ENCODE peak calls at places on chromosome 20, in eight cellular contexts. O is aorta; Z is H9; W is lung; E is HCT116; H is mammary epithelial cell; L is tibial nerve; V is CD8-positive, alpha-beta memory T cell. S is an unnamed sample. For H3K9me3, the result is how much of the 10 kb centered on the place peaks cover.

GRCh38 chr20:22586645-22587310 is 2.4 kb upstream of the FOXA2 start:
- DNase-seq in O (peak), Z (peak), W (peak), E (no peak), H (no peak), L (peak), V (no peak), S (no peak)

GRCh38 chr20:6142348-6142993 is 19.6 kb upstream of the FERMT1 start:
- DNase-seq in O (no peak), Z (no peak), W (no peak), E (peak), H (peak), L (peak), V (peak), S (peak)

GRCh38 chr20:33719277-33719988 is 677 bp downstream of the PXMP4 start:
- DNase-seq in O (no peak), Z (no peak), W (no peak), E (no peak), H (peak), L (no peak), V (no peak), S (no peak)

GRCh38 chr20:23596856-23597255 is 8.9 kb downstream of the CST9 start:
- DNase-seq in O (no peak), Z (no peak), W (no peak), E (no peak), H (peak), L (no peak), V (no peak), S (no peak)

GRCh38 chr20:61979701-61980635 is 85.7 kb downstream of the TAF4 start:
- DNase-seq in O (peak), Z (no peak), W (no peak), E (no peak), H (no peak), L (no peak), V (no peak), S (no peak)

GRCh38 chr20:64069614-64070243 is 6.7 kb downstream of the TCEA2 start:
- DNase-seq in O (no peak), Z (peak), W (no peak), E (no peak), H (no peak), L (no peak), V (no peak), S (no peak)

GRCh38 chr20:17747431-17747846 is 47.7 kb downstream of the BANF2 start:
- DNase-seq in O (no peak), Z (no peak), W (no peak), E (peak), H (peak), L (no peak), V (no peak), S (no peak)

GRCh38 chr20:16459019-16459700 is 114.1 kb downstream of the KIF16B start:
- DNase-seq in O (no peak), Z (no peak), W (no peak), E (no peak), H (peak), L (peak), V (no peak), S (no peak)

GRCh38 chr20:6402026-6402425 is 279.2 kb upstream of the FERMT1 start:
- DNase-seq in O (no peak), Z (no peak), W (no peak), E (no peak), H (no peak), L (no peak), V (no peak), S (no peak)

GRCh38 chr20:52470561-52470960 is 279.0 kb upstream of the ZFP64 start:
- DNase-seq in O (no peak), Z (no peak), W (no peak), E (no peak), H (no peak), L (no peak), V (no peak), S (no peak)

GRCh38 chr20:13336308-13337089 is 115.4 kb downstream of the ISM1 start:
- DNase-seq in O (no peak), Z (no peak), W (no peak), E (no peak), H (peak), L (no peak), V (no peak), S (no peak)

DNA sequence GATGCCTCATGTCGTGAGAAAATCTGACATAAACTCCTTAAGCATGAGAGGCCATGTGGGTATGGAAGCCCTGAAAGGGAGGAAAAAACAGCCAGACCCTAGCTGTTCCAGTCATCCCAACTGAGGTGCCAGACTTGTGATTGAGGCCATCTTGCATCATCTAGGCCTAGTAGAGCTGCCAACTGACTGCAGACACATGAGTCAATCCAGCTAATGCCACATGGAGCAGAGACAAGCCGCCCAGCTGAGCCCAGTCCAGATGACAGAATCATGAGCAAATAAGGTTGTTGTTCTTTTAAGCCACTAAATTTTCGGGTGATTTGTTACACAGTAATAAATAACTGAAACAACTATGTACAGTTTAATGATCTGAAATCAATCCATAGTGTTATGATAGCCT is 680.9 kb downstream of the MAFB start:
- DNase-seq in O (no peak), Z (no peak), W (no peak), E (no peak), H (no peak), L (no peak), V (no peak), S (no peak)
- H3K27ac ChIP-seq in O (no peak), Z (no peak), W (no peak), E (no peak), H (no peak), L (no peak), V (no peak), S (no peak)

DNA sequence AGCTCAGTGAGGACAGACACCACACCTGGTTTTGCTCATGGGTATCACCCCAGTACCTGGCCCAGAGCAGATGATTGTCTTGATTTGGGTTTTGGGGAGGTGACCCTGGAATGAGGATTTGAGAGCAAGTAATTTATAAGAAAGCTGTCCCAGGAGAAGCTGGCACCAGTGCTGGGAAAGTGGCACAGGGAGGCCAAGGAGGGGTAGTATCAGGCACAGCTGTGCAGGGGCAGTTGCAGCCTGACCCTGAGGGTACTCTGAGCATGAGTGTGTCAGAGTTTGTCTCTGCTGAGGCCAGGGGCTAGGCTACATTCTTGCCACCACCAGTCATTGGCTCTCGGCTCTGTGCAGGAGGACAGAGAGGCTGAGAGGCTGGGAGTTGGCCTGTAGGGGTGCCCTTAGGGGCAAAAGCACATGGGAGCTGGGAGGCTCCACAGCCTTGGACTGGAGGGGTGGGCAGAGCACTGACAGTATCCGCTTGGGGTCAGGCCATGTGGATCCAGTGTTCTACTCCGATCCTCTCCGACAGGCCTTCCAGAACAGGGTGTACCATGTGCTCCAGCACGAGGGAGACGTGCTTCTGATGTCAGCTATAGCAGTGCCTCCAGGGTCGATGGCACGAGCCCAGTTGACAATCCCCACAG is 121.3 kb downstream of the PHACTR3 start:
- DNase-seq in O (no peak), Z (no peak), W (no peak), E (no peak), H (no peak), L (no peak), V (no peak), S (no peak)
- H3K9me3 ChIP-seq in O (under half), Z (under half), W (under half), E (under half), H (under half), L (under half), V (under half), S (under half)

GRCh38 chr20:41359541-41360011 is 7.0 kb downstream of the EMILIN3 start:
- DNase-seq in O (no peak), Z (no peak), W (no peak), E (no peak), H (no peak), L (no peak), V (no peak), S (no peak)

GRCh38 chr20:41361757-41362747 is 4.6 kb downstream of the EMILIN3 start:
- DNase-seq in O (peak), Z (peak), W (no peak), E (no peak), H (no peak), L (no peak), V (no peak), S (no peak)

GRCh38 chr20:41362748-41363140 is 3.9 kb downstream of the EMILIN3 start:
- DNase-seq in O (no peak), Z (no peak), W (no peak), E (no peak), H (no peak), L (no peak), V (no peak), S (no peak)

GRCh38 chr20:41358717-41359116 is 7.9 kb downstream of the EMILIN3 start:
- DNase-seq in O (no peak), Z (peak), W (no peak), E (no peak), H (no peak), L (no peak), V (no peak), S (no peak)

DNA sequence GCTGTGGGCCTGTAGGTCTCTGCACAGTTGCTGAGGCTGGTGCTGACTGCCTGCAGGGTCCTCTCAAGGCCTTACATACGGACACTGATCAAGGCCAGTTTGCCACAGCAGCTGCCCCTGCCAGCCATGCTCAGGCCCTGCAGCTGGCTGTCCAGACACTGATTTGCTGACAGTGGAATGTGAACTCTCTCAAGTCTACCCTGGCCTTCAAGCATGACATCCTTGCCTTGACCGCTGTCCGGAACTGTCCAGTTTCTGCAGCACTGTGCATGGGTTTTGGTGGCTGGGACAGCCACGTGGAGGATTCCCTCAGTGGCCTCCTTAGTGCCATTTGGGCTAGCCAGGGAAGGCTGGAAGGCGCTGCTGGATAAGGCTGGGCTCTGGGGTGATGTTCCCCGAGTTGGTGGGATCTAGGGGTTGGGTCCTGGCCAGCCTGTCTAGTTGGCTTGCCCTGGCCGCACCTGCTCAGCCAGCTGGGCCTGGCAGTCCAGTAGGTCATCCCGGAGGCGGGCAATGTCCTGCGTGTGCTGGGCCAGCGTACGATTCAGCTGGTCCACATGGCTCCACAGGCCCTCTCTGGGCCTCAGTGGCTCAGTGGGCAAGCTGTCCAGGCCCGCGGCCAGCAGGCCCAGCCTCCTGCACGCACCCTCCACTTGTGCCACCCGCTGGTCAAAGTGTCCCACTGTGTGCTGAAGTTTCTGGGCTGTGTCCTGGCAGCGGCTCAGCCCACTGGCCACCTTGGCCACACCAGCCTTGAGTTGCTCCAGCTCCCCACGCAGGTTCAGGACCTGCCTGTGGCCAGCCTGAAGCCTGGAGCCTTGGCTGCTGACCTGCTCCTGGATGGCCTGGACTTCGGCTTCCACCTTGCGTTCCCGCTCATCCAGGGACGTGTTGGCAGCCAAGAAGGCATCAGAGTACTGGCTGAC is 5.5 kb downstream of the EMILIN3 start:
- DNase-seq in O (no peak), Z (peak), W (no peak), E (no peak), H (no peak), L (no peak), V (no peak), S (no peak)
- H3K27ac ChIP-seq in O (no peak), Z (no peak), W (no peak), E (no peak), H (no peak), L (no peak), V (no peak), S (no peak)

DNA sequence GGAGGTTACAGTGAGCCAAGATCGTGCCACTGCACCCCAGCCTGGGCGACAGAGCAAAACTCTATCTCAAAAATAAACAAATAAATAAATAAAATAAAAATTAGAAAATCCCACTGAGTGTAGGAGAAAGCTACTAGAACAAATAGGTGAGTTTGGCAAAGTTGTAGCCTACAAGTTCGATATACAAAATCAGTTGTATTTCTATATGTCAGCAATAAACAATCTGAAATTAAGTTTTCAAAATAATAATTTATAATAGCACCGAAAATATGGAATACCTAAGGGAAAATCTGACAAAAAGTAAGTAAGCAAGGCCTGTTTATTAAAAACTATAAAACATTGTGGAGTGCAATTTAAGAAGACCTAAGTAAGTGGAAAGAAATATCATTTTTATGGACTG is 5.1 kb upstream of the DEFB118 start:
- DNase-seq in O (no peak), Z (no peak), W (no peak), E (no peak), H (no peak), L (no peak), V (no peak), S (no peak)
- H3K9me3 ChIP-seq in O (under half), Z (half or more), W (under half), E (under half), H (under half), L (under half), V (under half), S (under half)

GRCh38 chr20:36064661-36065426 is 89.7 kb upstream of the EPB41L1 start:
- DNase-seq in O (peak), Z (peak), W (peak), E (no peak), H (peak), L (peak), V (peak), S (peak)
- H3K27ac ChIP-seq in O (peak), Z (no peak), W (peak), E (peak), H (peak), L (peak), V (peak), S (peak)

DNA sequence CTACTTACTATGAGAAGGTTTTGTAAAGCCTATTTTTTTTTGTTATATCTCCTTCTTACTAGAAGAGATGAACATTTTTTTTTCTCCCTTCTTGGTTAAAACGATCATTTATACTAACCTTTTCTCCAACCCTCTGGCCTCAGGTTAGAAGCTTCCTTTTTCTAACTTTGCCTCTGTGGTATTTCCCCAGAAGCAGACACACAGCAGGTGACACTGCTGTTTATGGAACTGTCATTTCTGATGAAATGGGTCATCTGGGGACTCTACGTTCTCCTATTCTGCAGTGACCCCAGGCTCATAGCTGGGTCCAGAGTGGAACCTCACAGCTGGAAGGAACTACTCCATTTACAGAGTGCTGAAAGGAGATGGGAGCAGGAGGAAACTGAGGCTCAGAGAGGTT is 746.3 kb upstream of the CHD6 start:
- DNase-seq in O (no peak), Z (no peak), W (no peak), E (no peak), H (no peak), L (no peak), V (no peak), S (no peak)
- H3K9me3 ChIP-seq in O (under half), Z (under half), W (under half), E (under half), H (under half), L (under half), V (under half), S (under half)

GRCh38 chr20:10538768-10539167 is 103.7 kb downstream of the SLX4IP start:
- DNase-seq in O (no peak), Z (no peak), W (no peak), E (no peak), H (no peak), L (no peak), V (no peak), S (no peak)
- H3K27ac ChIP-seq in O (no peak), Z (no peak), W (no peak), E (peak), H (no peak), L (no peak), V (no peak), S (no peak)

GRCh38 chr20:56324806-56325205 is 34.0 kb upstream of the FAM210B start:
- DNase-seq in O (no peak), Z (no peak), W (no peak), E (no peak), H (no peak), L (no peak), V (no peak), S (no peak)
- H3K9me3 ChIP-seq in O (under half), Z (half or more), W (under half), E (under half), H (under half), L (under half), V (under half), S (under half)

DNA sequence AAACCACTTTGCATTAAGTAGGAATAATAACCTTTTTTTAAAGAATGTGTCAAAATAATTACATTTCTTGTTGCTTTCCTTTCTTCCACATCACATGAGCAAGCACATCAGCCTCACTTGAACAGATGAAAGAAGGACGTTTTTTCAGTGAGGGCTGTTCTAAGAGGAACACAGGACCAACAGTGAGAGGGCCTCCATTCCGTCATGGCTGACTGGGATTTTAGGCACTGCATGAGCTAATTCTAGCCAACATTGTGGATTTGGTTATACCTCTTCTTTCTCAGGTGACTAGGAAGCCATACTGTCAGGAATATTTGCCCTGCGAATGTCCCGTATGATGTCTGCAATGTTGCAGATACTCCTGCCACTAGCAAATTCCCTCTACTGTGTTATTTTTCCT is 87.6 kb downstream of the LINC00237 start:
- DNase-seq in O (no peak), Z (no peak), W (no peak), E (no peak), H (no peak), L (no peak), V (no peak), S (no peak)
- H3K27ac ChIP-seq in O (no peak), Z (no peak), W (no peak), E (no peak), H (no peak), L (no peak), V (no peak), S (no peak)

GRCh38 chr20:527571-527886 is 16.1 kb downstream of the CSNK2A1 start:
- DNase-seq in O (no peak), Z (no peak), W (no peak), E (no peak), H (no peak), L (no peak), V (no peak), S (no peak)
- H3K9me3 ChIP-seq in O (under half), Z (under half), W (under half), E (under half), H (under half), L (under half), V (under half), S (under half)

S was measured in CD4-positive, alpha-beta T cell.